ENCODE peak calls at places on chromosomes 16 and 17, in five cellular contexts. C is posterior cingulate gyrus, W is cardiac fibroblast, D is NCI-H524, V is Daoy. L is an unnamed sample.

GRCh38 chr16:30096105-30096861 is at the start of gene YPEL3:
- DNase-seq in C (peak), W (peak), D (peak), V (peak), L (peak)

GRCh38 chr16:75263963-75264445 is 12.6 kb upstream of the BCAR1 start:
- DNase-seq in C (no peak), W (peak), D (no peak), V (no peak), L (no peak)

GRCh38 chr17:79583475-79583874 is 27.4 kb downstream of the RBFOX3 start:
- DNase-seq in C (no peak), W (no peak), D (no peak), V (no peak), L (no peak)

GRCh38 chr17:74987909-74988711 is 678 bp downstream of the CDR2L start:
- DNase-seq in C (peak), W (peak), D (peak), V (peak), L (peak)

GRCh38 chr17:79294459-79295071 is 219.9 kb downstream of the ENGASE start:
- DNase-seq in C (peak), W (peak), D (no peak), V (peak), L (peak)

GRCh38 chr16:87619360-87620200 is 17.3 kb downstream of the JPH3 start:
- DNase-seq in C (no peak), W (no peak), D (no peak), V (no peak), L (no peak)

GRCh38 chr16:47073223-47074155 is 70.3 kb downstream of the NETO2 start:
- DNase-seq in C (no peak), W (no peak), D (no peak), V (no peak), L (no peak)

GRCh38 chr16:67260426-67261063 is 11.8 kb downstream of the SLC9A5 start:
- DNase-seq in C (peak), W (peak), D (peak), V (peak), L (no peak)

GRCh38 chr16:25834101-25834500 is 142.3 kb downstream of the HS3ST4 start:
- DNase-seq in C (no peak), W (no peak), D (no peak), V (no peak), L (no peak)

GRCh38 chr17:17990282-17990681 is 17.6 kb downstream of the DRC3 start:
- DNase-seq in C (no peak), W (no peak), D (no peak), V (peak), L (no peak)

GRCh38 chr16:52603015-52603414 is 56.1 kb upstream of the TOX3 start:
- DNase-seq in C (no peak), W (no peak), D (no peak), V (no peak), L (no peak)

GRCh38 chr16:30997000-30997886 is 12.2 kb downstream of the HSD3B7 start:
- DNase-seq in C (peak), W (peak), D (no peak), V (peak), L (peak)

GRCh38 chr16:51061355-51061754 is 89.7 kb downstream of the SALL1 start:
- DNase-seq in C (no peak), W (no peak), D (no peak), V (no peak), L (no peak)

GRCh38 chr17:49315974-49316570 is 46.0 kb downstream of the ZNF652 start:
- DNase-seq in C (no peak), W (peak), D (no peak), V (peak), L (no peak)

GRCh38 chr17:64707077-64707591 is 45.0 kb upstream of the SMURF2 start:
- DNase-seq in C (peak), W (peak), D (no peak), V (peak), L (peak)

GRCh38 chr17:48678141-48678971 is 44.0 kb downstream of the PRAC1 start:
- DNase-seq in C (peak), W (peak), D (peak), V (peak), L (peak)